ENCODE peak calls at places on chromosome 1, in four cellular contexts. G is endodermal cell, A is heart right ventricle, U is left lung. W is an unnamed sample. For H3K4me1, the result is how much of the 10 kb centered on the place peaks cover.

GRCh38 chr1:117644696-117645311 is 39.0 kb downstream of the TENT5C start:
- DNase-seq in G (no peak), A (no peak), U (no peak), W (no peak)

GRCh38 chr1:93598861-93599439 is 82.7 kb downstream of the BCAR3 start:
- DNase-seq in G (no peak), A (no peak), U (no peak), W (no peak)

GRCh38 chr1:54356680-54357147 is 49.5 kb downstream of the SSBP3 start:
- DNase-seq in G (no peak), A (no peak), U (no peak), W (no peak)

GRCh38 chr1:14733053-14733778 is 134.7 kb downstream of the KAZN start:
- DNase-seq in G (peak), A (no peak), U (no peak), W (no peak)

GRCh38 chr1:36453051-36453450 is 2.8 kb upstream of the OSCP1 start:
- DNase-seq in G (no peak), A (no peak), U (no peak), W (no peak)

GRCh38 chr1:167196185-167196584 is 24.5 kb upstream of the POU2F1 start:
- DNase-seq in G (no peak), A (no peak), U (no peak), W (no peak)

GRCh38 chr1:237873487-237873927 is 17.2 kb downstream of the ZP4 start:
- DNase-seq in G (peak), A (no peak), U (no peak), W (no peak)

GRCh38 chr1:199551967-199552565 is 475.4 kb upstream of the NR5A2 start:
- DNase-seq in G (peak), A (peak), U (no peak), W (peak)

GRCh38 chr1:175297291-175297690 is 104.7 kb upstream of the KIAA0040 start:
- DNase-seq in G (no peak), A (no peak), U (no peak), W (no peak)

GRCh38 chr1:111989531-111990025 is at the start of gene KCND3:
- DNase-seq in G (peak), A (no peak), U (peak), W (peak)

GRCh38 chr1:240946926-240947325 is 335.0 kb upstream of the GREM2 start:
- DNase-seq in G (peak), A (no peak), U (no peak), W (peak)

GRCh38 chr1:199720496-199720895 is 307.0 kb upstream of the NR5A2 start:
- DNase-seq in G (no peak), A (no peak), U (no peak), W (no peak)

GRCh38 chr1:15598436-15598835 is 13.6 kb upstream of the AGMAT start:
- DNase-seq in G (no peak), A (no peak), U (no peak), W (no peak)

GRCh38 chr1:56533197-56533596 is 46.2 kb downstream of the PLPP3 start:
- DNase-seq in G (no peak), A (no peak), U (no peak), W (no peak)

GRCh38 chr1:56533621-56534020 is 45.7 kb downstream of the PLPP3 start:
- DNase-seq in G (no peak), A (no peak), U (no peak), W (no peak)

GRCh38 chr1:56535949-56536348 is 43.4 kb downstream of the PLPP3 start:
- DNase-seq in G (no peak), A (peak), U (no peak), W (peak)

GRCh38 chr1:56535362-56535761 is 44.0 kb downstream of the PLPP3 start:
- DNase-seq in G (peak), A (no peak), U (no peak), W (no peak)

DNA sequence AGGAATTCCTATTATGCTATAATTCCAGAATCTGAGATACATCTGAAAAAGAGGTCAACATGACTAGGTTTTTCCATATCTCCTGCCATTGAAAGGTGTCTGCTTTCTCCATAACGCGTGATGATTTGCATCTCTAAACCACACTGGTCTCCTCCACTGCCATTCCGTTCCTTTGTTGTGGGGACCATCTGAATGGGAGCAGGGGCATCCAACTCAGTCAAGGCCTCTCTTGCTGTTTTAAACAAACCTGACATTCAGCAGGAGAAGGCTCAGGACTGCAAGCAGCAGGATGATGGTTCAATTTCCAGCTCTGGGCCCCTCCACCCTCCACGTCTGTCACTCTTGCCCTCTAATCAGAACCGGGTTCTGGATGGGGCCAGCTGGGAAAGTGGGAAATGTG is 45.1 kb downstream of the PLPP3 start:
- DNase-seq in G (no peak), A (no peak), U (no peak), W (no peak)
- H3K27ac ChIP-seq in G (no peak), A (peak), U (no peak), W (no peak)

GRCh38 chr1:39129514-39129913 is 75.0 kb upstream of the MACF1 start:
- DNase-seq in G (peak), A (no peak), U (no peak), W (no peak)
- H3K4me1 ChIP-seq in G (under half), A (half or more), U (under half), W (under half)

DNA sequence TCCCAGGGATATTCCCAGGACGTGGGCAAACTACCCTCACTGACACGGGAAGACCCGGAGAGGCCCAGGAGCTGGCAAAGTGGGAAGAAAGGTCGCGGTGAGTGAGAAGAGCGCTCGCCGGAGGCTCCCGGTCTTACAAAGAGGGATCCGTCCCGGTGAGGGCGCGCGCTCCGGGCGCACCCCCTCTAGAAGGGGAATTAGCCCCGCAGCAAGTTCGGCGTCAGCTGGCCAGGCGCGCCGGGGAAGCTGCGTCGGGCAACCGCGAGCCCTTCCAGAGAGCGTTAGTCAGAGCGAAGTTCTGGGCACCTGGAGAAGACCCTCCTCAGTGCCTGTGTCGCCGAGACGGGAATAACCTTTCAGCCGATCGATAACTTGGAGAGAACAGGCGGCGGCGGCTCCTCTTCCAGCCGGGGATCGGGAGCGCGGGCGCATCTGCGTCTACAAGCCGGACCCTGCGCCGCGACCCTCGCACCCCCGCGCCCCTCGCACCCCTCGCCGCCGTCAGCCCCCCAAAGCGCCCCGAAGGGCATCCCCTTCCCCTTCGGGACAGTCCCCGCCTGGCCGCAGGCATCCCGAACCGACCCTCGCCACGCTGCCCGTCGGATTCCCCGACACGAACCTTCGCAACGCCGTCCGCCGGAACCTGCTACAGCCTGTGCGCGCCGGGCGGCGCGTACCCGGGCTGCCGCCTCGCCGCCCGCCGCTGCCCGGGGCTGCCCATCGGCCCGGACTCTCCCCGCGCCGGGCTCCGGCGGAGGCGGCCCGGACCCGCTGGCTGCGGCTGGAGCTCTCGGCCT is 485 bp downstream of the SIPA1L2 start:
- DNase-seq in G (peak), A (peak), U (peak), W (peak)
- H3K27ac ChIP-seq in G (peak), A (peak), U (peak), W (peak)

DNA sequence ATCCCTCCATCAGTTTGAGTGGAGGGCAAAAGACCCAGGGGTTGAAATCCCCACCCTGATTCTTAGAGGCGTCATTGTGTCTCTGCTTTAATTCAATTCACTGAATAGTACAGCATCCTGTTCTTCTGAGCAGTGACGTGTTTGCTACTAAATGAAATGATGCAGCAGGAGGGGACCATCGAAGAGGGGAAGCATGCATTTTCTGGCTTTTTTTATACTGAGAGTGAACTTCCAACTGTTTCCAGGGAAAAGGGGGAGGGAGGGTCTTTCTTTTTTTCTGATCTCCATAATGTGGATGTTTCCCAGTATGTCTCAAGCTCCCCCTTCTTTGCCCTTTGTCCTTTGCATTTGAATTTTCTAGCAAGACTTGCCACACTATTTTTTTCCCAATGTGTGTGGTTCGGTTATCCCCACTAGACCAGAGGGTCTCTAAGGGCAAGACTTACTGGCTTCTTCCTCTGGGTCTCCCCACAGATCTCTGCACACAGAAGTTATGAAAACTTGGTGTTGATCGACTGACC is 2.7 kb downstream of the INTS3 start:
- DNase-seq in G (no peak), A (no peak), U (no peak), W (no peak)
- H3K4me1 ChIP-seq in G (under half), A (half or more), U (under half), W (under half)

GRCh38 chr1:3099861-3100260 is 30.9 kb downstream of the PRDM16 start:
- DNase-seq in G (no peak), A (no peak), U (no peak), W (no peak)

GRCh38 chr1:3097861-3098260 is 28.9 kb downstream of the PRDM16 start:
- DNase-seq in G (no peak), A (no peak), U (no peak), W (no peak)

GRCh38 chr1:3103977-3104677 is 35.1 kb downstream of the PRDM16 start:
- DNase-seq in G (no peak), A (no peak), U (no peak), W (no peak)

GRCh38 chr1:3105167-3105863 is 36.3 kb downstream of the PRDM16 start:
- DNase-seq in G (peak), A (no peak), U (no peak), W (no peak)

DNA sequence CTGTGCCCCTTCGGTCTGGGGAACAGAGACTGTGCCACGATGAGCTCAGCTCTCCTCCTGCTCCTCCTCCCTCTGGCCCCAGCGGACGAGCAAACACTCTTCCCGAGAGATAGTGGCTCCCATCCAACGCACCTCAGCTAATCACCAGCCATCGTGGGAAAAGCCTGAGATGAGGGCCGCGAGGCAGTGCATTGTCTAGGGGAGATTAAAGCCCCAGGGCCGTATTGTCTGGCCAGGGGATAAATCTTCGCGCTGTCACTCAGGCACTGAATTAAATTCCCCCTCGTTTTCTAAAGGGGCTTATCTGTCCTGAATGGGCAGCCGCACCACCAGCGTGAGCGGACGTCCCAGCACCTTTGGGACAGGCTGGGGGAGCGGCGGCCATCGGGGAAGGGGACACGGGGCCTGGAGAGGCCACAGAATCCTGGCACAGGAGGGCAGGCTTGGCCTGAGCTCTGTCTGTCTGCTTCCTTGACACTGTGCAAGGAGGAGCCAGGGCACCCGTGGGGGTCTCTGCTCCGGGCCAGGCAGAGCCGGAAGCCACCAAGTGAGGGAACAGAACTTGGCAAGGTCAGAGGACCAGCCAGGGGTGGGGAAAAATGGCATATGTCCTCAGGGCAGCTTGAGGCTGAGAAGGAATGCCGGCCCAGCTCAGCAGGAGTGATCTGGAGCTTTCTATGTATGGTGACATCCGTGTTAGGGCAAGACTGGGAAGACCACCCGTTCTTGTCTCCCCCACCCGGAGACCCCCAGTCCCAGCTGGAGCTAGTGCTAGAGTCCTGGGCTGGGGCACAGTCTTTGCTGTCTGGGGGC is 32.3 kb downstream of the PRDM16 start:
- DNase-seq in G (peak), A (no peak), U (no peak), W (no peak)
- H3K27ac ChIP-seq in G (peak), A (no peak), U (no peak), W (no peak)

GRCh38 chr1:203267347-203267846 is 37.9 kb upstream of the BTG2 start:
- DNase-seq in G (peak), A (peak), U (peak), W (peak)
- H3K4me1 ChIP-seq in G (under half), A (under half), U (under half), W (under half)

GRCh38 chr1:231602675-231602984 is 24.0 kb upstream of the DISC1 start:
- DNase-seq in G (no peak), A (no peak), U (no peak), W (no peak)

GRCh38 chr1:231604276-231604621 is 22.3 kb upstream of the DISC1 start:
- DNase-seq in G (no peak), A (no peak), U (no peak), W (no peak)

GRCh38 chr1:231605389-231606100 is 21.0 kb upstream of the DISC1 start:
- DNase-seq in G (no peak), A (no peak), U (no peak), W (no peak)

GRCh38 chr1:231601775-231602674 is 24.6 kb upstream of the DISC1 start:
- DNase-seq in G (no peak), A (peak), U (no peak), W (no peak)

GRCh38 chr1:231603598-231604275 is 22.9 kb upstream of the DISC1 start:
- DNase-seq in G (peak), A (peak), U (no peak), W (peak)
- H3K27ac ChIP-seq in G (no peak), A (peak), U (peak), W (peak)

W was measured in small intestine.